ENCODE peak calls at places on chromosomes 6 and 20, in seven cellular contexts. One of them, this sample, is unnamed.

GRCh38 chr6:155882527-155883333 is 427.1 kb upstream of the NOX3 start:
- DNase-seq in lower lobe of right lung: no peak
- DNase-seq in vagina: no peak
- DNase-seq in BE2C: no peak
- DNase-seq in A673: no peak
- DNase-seq in tibial artery: no peak
- DNase-seq in fibroblast of lung: peak; percentile 17
- DNase-seq in this sample: no peak

GRCh38 chr6:149846321-149846720 is 17.8 kb downstream of the LRP11 start:
- DNase-seq in lower lobe of right lung: peak; percentile 77
- DNase-seq in A673: peak; percentile 86
- DNase-seq in vagina: no peak
- DNase-seq in BE2C: peak; percentile 74
- DNase-seq in fibroblast of lung: peak; percentile 71
- DNase-seq in tibial artery: no peak
- DNase-seq in this sample: no peak

GRCh38 chr20:57392130-57392445 is 892 bp downstream of the RBM38 start:
- DNase-seq in tibial artery: no peak
- DNase-seq in fibroblast of lung: no peak
- DNase-seq in lower lobe of right lung: peak; percentile 45
- DNase-seq in vagina: no peak
- DNase-seq in A673: peak; percentile 51
- DNase-seq in BE2C: no peak
- DNase-seq in this sample: no peak

GRCh38 chr6:395432-396125 is 4.0 kb downstream of the IRF4 start:
- DNase-seq in fibroblast of lung: no peak
- DNase-seq in vagina: no peak
- DNase-seq in lower lobe of right lung: no peak
- DNase-seq in BE2C: no peak
- DNase-seq in A673: no peak
- DNase-seq in tibial artery: no peak
- DNase-seq in this sample: no peak

GRCh38 chr6:26305097-26305841 is 59.7 kb upstream of the BTN3A2 start:
- DNase-seq in fibroblast of lung: peak; percentile 84
- DNase-seq in tibial artery: no peak
- DNase-seq in A673: peak; percentile 80
- DNase-seq in vagina: no peak
- DNase-seq in lower lobe of right lung: no peak
- DNase-seq in BE2C: peak; percentile 66
- DNase-seq in this sample: peak; percentile 75

GRCh38 chr6:25350593-25350992 is 71.4 kb downstream of the CARMIL1 start:
- DNase-seq in lower lobe of right lung: no peak
- DNase-seq in fibroblast of lung: no peak
- DNase-seq in vagina: no peak
- DNase-seq in BE2C: no peak
- DNase-seq in A673: no peak
- DNase-seq in tibial artery: no peak
- DNase-seq in this sample: no peak

GRCh38 chr20:20360464-20360863 is 7.4 kb upstream of the INSM1 start:
- DNase-seq in tibial artery: no peak
- DNase-seq in fibroblast of lung: peak; percentile 71
- DNase-seq in lower lobe of right lung: no peak
- DNase-seq in A673: peak; percentile 80
- DNase-seq in vagina: no peak
- DNase-seq in BE2C: peak; percentile 66
- DNase-seq in this sample: peak; percentile 82

GRCh38 chr6:149332602-149333311 is 15.2 kb downstream of the TAB2 start:
- DNase-seq in fibroblast of lung: no peak
- DNase-seq in A673: no peak
- DNase-seq in vagina: no peak
- DNase-seq in BE2C: no peak
- DNase-seq in lower lobe of right lung: no peak
- DNase-seq in tibial artery: no peak
- DNase-seq in this sample: no peak

GRCh38 chr20:54879393-54879792 is 404.0 kb downstream of the DOK5 start:
- DNase-seq in fibroblast of lung: no peak
- DNase-seq in vagina: no peak
- DNase-seq in A673: no peak
- DNase-seq in BE2C: no peak
- DNase-seq in lower lobe of right lung: no peak
- DNase-seq in tibial artery: no peak
- DNase-seq in this sample: no peak

GRCh38 chr6:37535701-37536461 is 36.2 kb upstream of the CCDC167 start:
- DNase-seq in vagina: no peak
- DNase-seq in lower lobe of right lung: no peak
- DNase-seq in tibial artery: no peak
- DNase-seq in A673: no peak
- DNase-seq in fibroblast of lung: no peak
- DNase-seq in BE2C: peak; percentile 32
- DNase-seq in this sample: peak; percentile 43

GRCh38 chr6:123489589-123489988 is 147.2 kb downstream of the TRDN start:
- DNase-seq in fibroblast of lung: peak; percentile 26
- DNase-seq in tibial artery: no peak
- DNase-seq in A673: no peak
- DNase-seq in vagina: no peak
- DNase-seq in BE2C: no peak
- DNase-seq in lower lobe of right lung: no peak
- DNase-seq in this sample: no peak

GRCh38 chr6:157644043-157644810 is 178.8 kb upstream of the SNX9 start:
- DNase-seq in vagina: no peak
- DNase-seq in A673: peak; percentile 38
- DNase-seq in BE2C: peak; percentile 39
- DNase-seq in tibial artery: peak; percentile 40
- DNase-seq in fibroblast of lung: peak; percentile 37
- DNase-seq in lower lobe of right lung: no peak
- DNase-seq in this sample: no peak

GRCh38 chr6:18207949-18208348 is 52.7 kb downstream of the KDM1B start:
- DNase-seq in fibroblast of lung: no peak
- DNase-seq in vagina: no peak
- DNase-seq in tibial artery: no peak
- DNase-seq in lower lobe of right lung: no peak
- DNase-seq in BE2C: no peak
- DNase-seq in A673: no peak
- DNase-seq in this sample: no peak

GRCh38 chr20:16444056-16444777 is 129.0 kb downstream of the KIF16B start:
- DNase-seq in lower lobe of right lung: no peak
- DNase-seq in A673: no peak
- DNase-seq in BE2C: no peak
- DNase-seq in vagina: no peak
- DNase-seq in tibial artery: no peak
- DNase-seq in fibroblast of lung: peak; percentile 69
- DNase-seq in this sample: no peak

GRCh38 chr20:46004813-46005505 is 3.7 kb upstream of the MMP9 start:
- DNase-seq in vagina: no peak
- DNase-seq in tibial artery: peak; percentile 68
- DNase-seq in BE2C: no peak
- DNase-seq in lower lobe of right lung: no peak
- DNase-seq in A673: no peak
- DNase-seq in fibroblast of lung: no peak
- DNase-seq in this sample: no peak

GRCh38 chr6:127924440-127924839 is 23.6 kb upstream of the THEMIS start:
- DNase-seq in vagina: no peak
- DNase-seq in fibroblast of lung: peak; percentile 19
- DNase-seq in BE2C: no peak
- DNase-seq in lower lobe of right lung: no peak
- DNase-seq in tibial artery: no peak
- DNase-seq in A673: no peak
- DNase-seq in this sample: no peak

GRCh38 chr6:26532699-26533523 is 5.3 kb upstream of the HMGN4 start:
- DNase-seq in lower lobe of right lung: peak; percentile 86
- DNase-seq in fibroblast of lung: peak; percentile 91
- DNase-seq in vagina: peak; percentile 96
- DNase-seq in A673: peak; percentile 96
- DNase-seq in BE2C: peak; percentile 84
- DNase-seq in tibial artery: peak; percentile 90
- DNase-seq in this sample: peak; percentile 91

GRCh38 chr6:27867051-27867940 is 44.9 kb downstream of the OR2B2 start:
- DNase-seq in lower lobe of right lung: peak; percentile 82
- DNase-seq in BE2C: peak; percentile 91
- DNase-seq in vagina: no peak
- DNase-seq in tibial artery: peak; percentile 47
- DNase-seq in fibroblast of lung: peak; percentile 85
- DNase-seq in A673: peak; percentile 92
- DNase-seq in this sample: peak; percentile 83

GRCh38 chr6:106694343-106694742 is 65.0 kb downstream of the QRSL1 start:
- DNase-seq in vagina: peak; percentile 54
- DNase-seq in tibial artery: no peak
- DNase-seq in lower lobe of right lung: no peak
- DNase-seq in fibroblast of lung: no peak
- DNase-seq in BE2C: no peak
- DNase-seq in A673: no peak
- DNase-seq in this sample: no peak

DNA sequence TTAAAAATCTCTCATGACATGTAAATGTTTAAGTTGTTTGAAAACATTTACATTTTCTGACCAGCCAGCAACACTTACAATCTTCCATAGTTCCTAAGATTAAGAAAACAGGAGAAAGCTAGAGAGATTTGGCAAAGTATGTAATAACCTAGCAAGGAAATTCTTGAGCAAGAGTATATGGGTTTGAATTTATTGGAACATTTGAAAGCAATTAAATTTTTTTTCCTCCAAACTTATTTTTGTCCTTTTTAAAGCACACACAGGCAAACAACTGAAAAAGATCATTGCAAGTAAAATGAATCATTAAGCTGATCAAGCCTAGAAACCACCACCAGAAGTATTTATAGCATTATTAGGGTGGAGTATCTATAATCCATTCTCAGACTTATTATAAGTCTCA is 20.1 kb upstream of the ZNF217 start:
- DNase-seq in lower lobe of right lung: no peak
- DNase-seq in A673: no peak
- DNase-seq in tibial artery: no peak
- DNase-seq in vagina: no peak
- DNase-seq in BE2C: no peak
- DNase-seq in fibroblast of lung: no peak
- DNase-seq in this sample: no peak
- H3K4me1 ChIP-seq in lower lobe of right lung: peaks cover 21% of the 10 kb centered on the region
- H3K4me1 ChIP-seq in A673: peaks cover 46% of the 10 kb centered on the region
- H3K4me1 ChIP-seq in tibial artery: no peaks in the 10 kb centered on the region
- H3K4me1 ChIP-seq in vagina: peaks cover 42% of the 10 kb centered on the region
- H3K4me1 ChIP-seq in BE2C: peaks cover 10% of the 10 kb centered on the region
- H3K4me1 ChIP-seq in fibroblast of lung: peaks cover 13% of the 10 kb centered on the region
- H3K4me1 ChIP-seq in this sample: peaks cover 37% of the 10 kb centered on the region

GRCh38 chr6:30555428-30556005 is 772 bp downstream of the GNL1 start:
- DNase-seq in BE2C: peak; percentile 55
- DNase-seq in tibial artery: peak; percentile 46
- DNase-seq in fibroblast of lung: peak; percentile 44
- DNase-seq in vagina: peak; percentile 92
- DNase-seq in A673: no peak
- DNase-seq in lower lobe of right lung: peak; percentile 65
- DNase-seq in this sample: peak; percentile 77
- TF ChIP-seq CTCF in BE2C: no peak
- TF ChIP-seq CTCF in tibial artery: no peak
- TF ChIP-seq CTCF in fibroblast of lung: no peak
- TF ChIP-seq CTCF in vagina: no peak
- TF ChIP-seq CTCF in A673: no peak
- TF ChIP-seq CTCF in lower lobe of right lung: no peak
- TF ChIP-seq CTCF in this sample: no peak

GRCh38 chr6:30780642-30780920 is 36.2 kb upstream of the IER3 start:
- DNase-seq in vagina: no peak
- DNase-seq in fibroblast of lung: no peak
- DNase-seq in tibial artery: no peak
- DNase-seq in BE2C: no peak
- DNase-seq in lower lobe of right lung: no peak
- DNase-seq in A673: no peak
- DNase-seq in this sample: no peak

GRCh38 chr6:30782425-30783014 is 38.2 kb upstream of the IER3 start:
- DNase-seq in lower lobe of right lung: no peak
- DNase-seq in fibroblast of lung: no peak
- DNase-seq in tibial artery: no peak
- DNase-seq in A673: no peak
- DNase-seq in vagina: no peak
- DNase-seq in BE2C: no peak
- DNase-seq in this sample: no peak

GRCh38 chr6:30781697-30782424 is 37.5 kb upstream of the IER3 start:
- DNase-seq in A673: peak; percentile 98
- DNase-seq in fibroblast of lung: peak; percentile 99
- DNase-seq in BE2C: peak; percentile 97
- DNase-seq in tibial artery: peak; percentile 94
- DNase-seq in lower lobe of right lung: peak; percentile 95
- DNase-seq in vagina: peak; percentile 98
- DNase-seq in this sample: peak; percentile 91

GRCh38 chr6:30779850-30780641 is 35.7 kb upstream of the IER3 start:
- DNase-seq in A673: no peak
- DNase-seq in lower lobe of right lung: no peak
- DNase-seq in BE2C: no peak
- DNase-seq in vagina: no peak
- DNase-seq in fibroblast of lung: no peak
- DNase-seq in tibial artery: no peak
- DNase-seq in this sample: no peak

DNA sequence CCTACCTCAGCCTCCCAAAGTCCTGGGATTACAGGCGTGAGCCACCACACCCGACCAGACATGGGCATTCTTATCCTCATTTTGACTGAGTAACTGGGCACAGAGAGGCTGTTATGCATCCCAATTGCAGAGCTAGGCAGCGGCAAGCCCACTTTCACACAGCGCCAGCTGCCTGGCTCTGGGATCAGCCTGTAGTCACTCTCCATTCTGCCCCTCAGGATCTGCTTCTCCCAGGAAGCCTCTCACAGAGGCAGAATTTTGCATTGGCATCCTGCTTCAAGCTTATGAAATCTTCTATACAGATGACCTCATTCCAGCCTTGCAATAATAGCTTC is 37.0 kb upstream of the IER3 start:
- DNase-seq in fibroblast of lung: no peak
- DNase-seq in vagina: no peak
- DNase-seq in lower lobe of right lung: no peak
- DNase-seq in A673: no peak
- DNase-seq in tibial artery: no peak
- DNase-seq in BE2C: peak; percentile 26
- DNase-seq in this sample: no peak
- H3K4me3 ChIP-seq in fibroblast of lung: no peak overlapping the region
- H3K4me3 ChIP-seq in vagina: peak overlapping the region; percentile 21
- H3K4me3 ChIP-seq in lower lobe of right lung: peak overlapping the region; percentile 1
- H3K4me3 ChIP-seq in A673: peak overlapping the region; percentile 24
- H3K4me3 ChIP-seq in tibial artery: no peak overlapping the region
- H3K4me3 ChIP-seq in BE2C: peak overlapping the region; percentile 49
- H3K4me3 ChIP-seq in this sample: no peak overlapping the region

GRCh38 chr20:33474097-33474846 is 15.6 kb upstream of the CBFA2T2 start:
- DNase-seq in BE2C: no peak
- DNase-seq in lower lobe of right lung: no peak
- DNase-seq in vagina: no peak
- DNase-seq in tibial artery: no peak
- DNase-seq in A673: no peak
- DNase-seq in fibroblast of lung: no peak
- DNase-seq in this sample: peak; percentile 32

GRCh38 chr20:33474963-33475362 is 14.9 kb upstream of the CBFA2T2 start:
- DNase-seq in tibial artery: no peak
- DNase-seq in vagina: no peak
- DNase-seq in lower lobe of right lung: no peak
- DNase-seq in fibroblast of lung: no peak
- DNase-seq in A673: no peak
- DNase-seq in BE2C: no peak
- DNase-seq in this sample: no peak

GRCh38 chr20:33472868-33473267 is 17.0 kb upstream of the CBFA2T2 start:
- DNase-seq in lower lobe of right lung: no peak
- DNase-seq in BE2C: no peak
- DNase-seq in A673: no peak
- DNase-seq in vagina: no peak
- DNase-seq in fibroblast of lung: no peak
- DNase-seq in tibial artery: no peak
- DNase-seq in this sample: no peak

GRCh38 chr20:33477386-33478234 is 12.3 kb upstream of the CBFA2T2 start:
- DNase-seq in BE2C: no peak
- DNase-seq in A673: no peak
- DNase-seq in vagina: no peak
- DNase-seq in tibial artery: no peak
- DNase-seq in lower lobe of right lung: no peak
- DNase-seq in fibroblast of lung: no peak
- DNase-seq in this sample: no peak

GRCh38 chr20:33475381-33476160 is 14.3 kb upstream of the CBFA2T2 start:
- DNase-seq in A673: no peak
- DNase-seq in BE2C: peak; percentile 15
- DNase-seq in tibial artery: no peak
- DNase-seq in lower lobe of right lung: no peak
- DNase-seq in fibroblast of lung: no peak
- DNase-seq in vagina: no peak
- DNase-seq in this sample: no peak
- H3K4me1 ChIP-seq in A673: no peaks in the 10 kb centered on the region
- H3K4me1 ChIP-seq in BE2C: no peaks in the 10 kb centered on the region
- H3K4me1 ChIP-seq in tibial artery: no peaks in the 10 kb centered on the region
- H3K4me1 ChIP-seq in lower lobe of right lung: peaks cover 7% of the 10 kb centered on the region
- H3K4me1 ChIP-seq in fibroblast of lung: no peaks in the 10 kb centered on the region
- H3K4me1 ChIP-seq in vagina: peaks cover 4% of the 10 kb centered on the region
- H3K4me1 ChIP-seq in this sample: peaks cover 14% of the 10 kb centered on the region

This sample was measured in hepatocyte.